ENCODE peak calls at places on chromosomes 4 and X, in seven cellular contexts. R is HepG2, A is ovary, L is stomach, E is K562, S is A549, B is suprapubic skin. J is an unnamed sample.

GRCh38 chr4:47718691-47719090 is 119.2 kb downstream of the CORIN start:
- DNase-seq in R (no peak), A (no peak), L (no peak), E (no peak), S (no peak), B (no peak), J (no peak)

GRCh38 chr4:102586002-102586643 is 85.0 kb downstream of the NFKB1 start:
- DNase-seq in R (no peak), A (no peak), L (no peak), E (no peak), S (no peak), B (no peak), J (no peak)

GRCh38 chr4:171985129-171985528 is 171.9 kb downstream of the GALNTL6 start:
- DNase-seq in R (no peak), A (no peak), L (no peak), E (no peak), S (no peak), B (no peak), J (no peak)

GRCh38 chr4:173025131-173025530 is 143.5 kb upstream of the GALNT7 start:
- DNase-seq in R (peak), A (no peak), L (peak), E (peak), S (peak), B (no peak), J (no peak)

GRCh38 chr4:169899295-169899694 is 126.9 kb downstream of the MFAP3L start:
- DNase-seq in R (no peak), A (no peak), L (no peak), E (no peak), S (no peak), B (no peak), J (no peak)

GRCh38 chrX:43822015-43822414 is 60.2 kb downstream of the MAOB start:
- DNase-seq in R (no peak), A (no peak), L (no peak), E (no peak), S (no peak), B (no peak), J (no peak)

GRCh38 chr4:117001077-117001476 is 84.3 kb downstream of the TRAM1L1 start:
- DNase-seq in R (no peak), A (no peak), L (no peak), E (no peak), S (no peak), B (no peak), J (no peak)

GRCh38 chr4:158200214-158200613 is 10.1 kb upstream of the TMEM144 start:
- DNase-seq in R (no peak), A (no peak), L (no peak), E (no peak), S (no peak), B (no peak), J (no peak)

GRCh38 chr4:153111426-153112070 is 92.7 kb upstream of the TRIM2 start:
- DNase-seq in R (no peak), A (no peak), L (no peak), E (no peak), S (no peak), B (no peak), J (no peak)

GRCh38 chrX:123803331-123803983 is 56.4 kb upstream of the XIAP start:
- DNase-seq in R (peak), A (no peak), L (no peak), E (peak), S (peak), B (no peak), J (peak)

GRCh38 chr4:152206646-152207435 is 329.1 kb downstream of the FBXW7 start:
- DNase-seq in R (no peak), A (no peak), L (no peak), E (no peak), S (no peak), B (no peak), J (no peak)

GRCh38 chr4:103443324-103443723 is 245.2 kb upstream of the CENPE start:
- DNase-seq in R (peak), A (no peak), L (no peak), E (no peak), S (no peak), B (no peak), J (no peak)

GRCh38 chr4:88008133-88008621 is 742 bp downstream of the PKD2 start:
- DNase-seq in R (peak), A (peak), L (peak), E (peak), S (peak), B (peak), J (no peak)

DNA sequence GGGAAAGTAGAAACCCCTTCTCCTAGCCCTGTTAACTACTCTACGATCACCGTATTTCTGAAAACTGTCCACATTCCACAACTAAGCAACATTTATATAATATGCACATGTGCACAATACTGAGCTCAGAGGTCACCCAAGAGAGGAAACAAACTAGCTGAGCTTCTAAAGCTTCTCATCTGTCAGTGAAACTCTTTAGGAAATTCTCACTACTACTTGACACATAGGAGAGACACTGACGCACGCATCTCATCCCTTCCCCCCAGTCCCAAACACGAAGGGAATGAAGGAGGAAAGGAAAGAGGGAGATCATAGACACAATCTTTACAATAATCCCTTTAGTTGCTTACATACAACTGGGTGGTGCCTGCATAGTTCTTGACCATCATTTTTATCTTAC is 56.3 kb downstream of the METTL14 start:
- DNase-seq in R (no peak), A (no peak), L (no peak), E (no peak), S (no peak), B (no peak), J (no peak)
- H3K27ac ChIP-seq in R (peak), A (no peak), L (peak), E (no peak), S (no peak), B (no peak), J (peak)

GRCh38 chr4:118344801-118345200 is 8.0 kb downstream of the PRSS12 start:
- DNase-seq in R (no peak), A (no peak), L (no peak), E (no peak), S (no peak), B (no peak), J (no peak)
- TF ChIP-seq EP300 in R (no peak), A (no peak), L (no peak), E (no peak), S (no peak), B (no peak), J (no peak)

DNA sequence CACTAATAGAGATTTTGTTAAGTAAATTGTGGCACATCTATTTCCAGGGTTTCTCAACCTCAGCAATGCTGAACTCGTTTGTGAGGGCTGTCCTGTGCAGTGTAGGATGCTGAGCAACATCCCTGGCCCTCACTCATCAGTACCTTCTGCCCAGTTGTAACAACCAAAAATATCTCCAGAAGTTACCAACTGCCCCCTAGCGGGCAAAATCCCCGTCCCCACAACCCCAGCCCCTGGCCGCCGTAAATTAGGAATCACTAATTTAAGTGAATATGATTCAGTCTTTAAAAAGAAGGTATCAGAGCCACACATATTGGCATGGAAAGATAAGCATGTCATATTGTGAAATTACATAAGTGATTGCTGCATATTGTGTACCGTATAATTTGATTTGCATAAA is 123.4 kb downstream of the ASB9 start:
- DNase-seq in R (no peak), A (no peak), L (peak), E (peak), S (no peak), B (no peak), J (no peak)
- TF ChIP-seq CTCF in R (peak), A (no peak), L (peak), E (peak), S (peak), B (no peak), J (peak)

GRCh38 chr4:176919631-176920030 is 126.9 kb upstream of the VEGFC start:
- DNase-seq in R (no peak), A (no peak), L (no peak), E (no peak), S (no peak), B (no peak), J (no peak)

GRCh38 chr4:176920694-176921093 is 128.0 kb upstream of the VEGFC start:
- DNase-seq in R (no peak), A (no peak), L (no peak), E (no peak), S (no peak), B (no peak), J (no peak)

GRCh38 chr4:176925962-176926361 is 133.2 kb upstream of the VEGFC start:
- DNase-seq in R (no peak), A (no peak), L (no peak), E (no peak), S (no peak), B (no peak), J (no peak)

GRCh38 chr4:176924238-176924637 is 131.5 kb upstream of the VEGFC start:
- DNase-seq in R (no peak), A (no peak), L (no peak), E (no peak), S (no peak), B (no peak), J (no peak)

DNA sequence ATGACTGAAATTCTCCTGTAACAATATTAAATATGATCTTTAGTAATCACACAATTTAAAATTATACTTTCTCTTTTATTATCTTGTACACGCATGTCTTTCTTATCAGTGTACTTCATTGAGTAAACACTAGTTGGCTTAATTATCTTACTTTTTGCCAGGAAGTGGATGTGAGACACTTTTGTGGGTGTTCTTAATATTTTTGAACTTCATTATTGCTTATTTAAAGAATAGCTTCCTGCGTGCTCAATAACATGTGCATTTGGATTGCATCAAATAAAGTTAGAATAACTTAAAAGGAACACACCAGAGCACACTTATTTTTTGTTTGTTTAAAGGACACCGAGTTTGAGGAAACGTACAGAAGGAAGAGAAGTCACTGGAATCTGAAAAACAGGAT is 128.5 kb upstream of the VEGFC start:
- DNase-seq in R (no peak), A (no peak), L (no peak), E (no peak), S (no peak), B (no peak), J (no peak)
- H3K27ac ChIP-seq in R (no peak), A (no peak), L (no peak), E (no peak), S (no peak), B (no peak), J (no peak)

GRCh38 chrX:9581771-9582396 is 117.0 kb downstream of the TBL1X start:
- DNase-seq in R (no peak), A (no peak), L (no peak), E (no peak), S (no peak), B (no peak), J (no peak)
- TF ChIP-seq EP300 in R (no peak), A (no peak), L (no peak), E (no peak), S (no peak), B (no peak), J (no peak)

GRCh38 chrX:25968920-25969319 is 169.2 kb upstream of the MAGEB18 start:
- DNase-seq in R (peak), A (no peak), L (no peak), E (peak), S (no peak), B (no peak), J (no peak)
- TF ChIP-seq CTCF in R (peak), A (no peak), L (no peak), E (peak), S (no peak), B (no peak), J (no peak)

GRCh38 chr4:163590609-163591264 is 96.2 kb downstream of the TMA16 start:
- DNase-seq in R (no peak), A (no peak), L (no peak), E (no peak), S (no peak), B (no peak), J (no peak)
- H3K27ac ChIP-seq in R (no peak), A (no peak), L (no peak), E (no peak), S (no peak), B (no peak), J (no peak)

DNA sequence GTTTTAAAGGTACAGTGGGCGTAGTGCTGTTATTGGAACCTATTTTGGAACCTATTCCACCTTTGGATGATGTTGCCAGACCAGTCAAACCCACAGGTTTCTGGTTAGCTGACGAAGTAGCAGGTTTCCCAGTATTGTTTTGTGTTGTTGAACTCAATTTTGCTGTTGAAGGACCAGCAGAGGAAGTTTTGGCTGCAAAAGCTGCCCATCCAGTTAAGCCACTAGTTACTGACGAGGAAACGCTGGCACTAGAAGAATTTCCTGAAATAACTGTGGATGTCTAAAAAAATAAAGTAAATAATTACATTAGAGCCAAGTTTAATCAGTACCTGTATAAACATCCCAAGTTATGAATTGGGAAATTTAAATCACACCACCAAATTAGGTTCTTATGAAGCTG is 25.5 kb downstream of the INTS12 start:
- DNase-seq in R (no peak), A (no peak), L (peak), E (no peak), S (no peak), B (no peak), J (no peak)
- TF ChIP-seq EP300 in R (no peak), A (no peak), L (no peak), E (no peak), S (no peak), B (no peak), J (no peak)

DNA sequence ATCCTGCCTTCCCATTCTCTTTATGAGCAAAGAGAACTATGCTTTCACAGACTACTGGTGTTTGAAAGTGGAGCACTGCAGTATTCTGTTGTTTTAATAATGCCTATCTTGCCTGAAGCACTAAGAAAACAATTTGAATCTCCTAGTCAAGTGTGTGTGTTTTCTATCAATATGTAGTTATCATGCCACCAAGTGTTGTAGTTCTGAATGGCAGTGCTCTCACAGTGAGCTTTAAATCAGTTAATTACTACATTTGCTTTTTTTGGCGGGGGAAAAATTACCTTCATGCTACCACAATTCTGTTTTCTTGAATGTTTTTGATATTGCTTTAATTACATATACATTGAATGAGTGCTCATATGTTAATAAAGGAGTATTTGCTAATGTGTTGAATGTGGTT is 143.6 kb upstream of the FAM47A start:
- DNase-seq in R (no peak), A (no peak), L (no peak), E (no peak), S (no peak), B (no peak), J (no peak)
- TF ChIP-seq CTCF in R (no peak), A (no peak), L (no peak), E (no peak), S (no peak), B (no peak), J (no peak)

GRCh38 chrX:79147477-79147876 is 3.0 kb downstream of the GPR174 start:
- DNase-seq in R (no peak), A (no peak), L (no peak), E (no peak), S (no peak), B (no peak), J (no peak)
- H3K27ac ChIP-seq in R (no peak), A (no peak), L (no peak), E (no peak), S (no peak), B (no peak), J (no peak)

J was measured in tibial nerve.